ENCODE peak calls at places on chromosome 20, in four cellular contexts. J is IMR-90; Z is CD8-positive, alpha-beta T cell; I is A549. H is an unnamed sample.

GRCh38 chr20:33862709-33863403 is 51.7 kb downstream of the CHMP4B start:
- DNase-seq in J (peak; percentile 78), Z (peak; percentile 57), I (peak; percentile 32), H (peak; percentile 87)

GRCh38 chr20:11338506-11339306 is 579.0 kb upstream of the BTBD3 start:
- DNase-seq in J (peak; percentile 74), Z (no peak), I (no peak), H (no peak)

GRCh38 chr20:61724376-61724775 is 341.3 kb downstream of the TAF4 start:
- DNase-seq in J (no peak), Z (no peak), I (peak; percentile 36), H (no peak)

GRCh38 chr20:14879020-14879697 is 541.7 kb upstream of the FLRT3 start:
- DNase-seq in J (peak; percentile 24), Z (no peak), I (peak; percentile 91), H (no peak)

GRCh38 chr20:33842346-33842745 is 31.2 kb downstream of the CHMP4B start:
- DNase-seq in J (no peak), Z (no peak), I (no peak), H (no peak)

GRCh38 chr20:9581509-9581908 is 67.1 kb downstream of the LAMP5 start:
- DNase-seq in J (no peak), Z (no peak), I (no peak), H (no peak)

GRCh38 chr20:5402903-5403531 is 86.3 kb upstream of the PROKR2 start:
- DNase-seq in J (peak; percentile 11), Z (no peak), I (peak; percentile 53), H (peak; percentile 66)

GRCh38 chr20:38665886-38666285 is 58.4 kb upstream of the SLC32A1 start:
- DNase-seq in J (no peak), Z (no peak), I (no peak), H (no peak)

GRCh38 chr20:5864428-5864827 is 85.9 kb downstream of the TRMT6 start:
- DNase-seq in J (no peak), Z (no peak), I (no peak), H (no peak)

GRCh38 chr20:36969478-36970186 is 18.1 kb upstream of the SAMHD1 start:
- DNase-seq in J (no peak), Z (peak; percentile 33), I (no peak), H (no peak)

GRCh38 chr20:577167-577791 is 32.8 kb downstream of the TCF15 start:
- DNase-seq in J (peak; percentile 18), Z (no peak), I (peak; percentile 79), H (peak; percentile 21)

DNA sequence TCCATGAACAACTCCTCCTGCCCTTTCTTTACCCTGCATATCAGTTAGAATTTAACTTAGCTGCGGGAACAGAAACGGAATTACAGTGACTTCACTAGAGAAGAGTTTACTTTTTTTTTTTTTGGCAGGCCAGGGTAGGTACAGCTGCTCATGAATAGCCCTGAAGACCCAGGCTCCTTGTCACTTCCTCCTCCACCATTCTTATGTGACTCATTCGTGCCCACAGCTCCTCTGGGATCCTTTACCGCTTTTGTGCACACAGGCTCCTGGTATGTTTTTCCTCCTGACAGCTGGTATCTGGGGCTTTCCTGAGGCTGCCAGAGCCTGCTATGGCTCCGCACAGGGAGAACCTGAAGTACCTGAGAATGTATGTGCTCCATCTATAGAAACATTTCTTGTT is 3.9 kb upstream of the KCNS1 start:
- DNase-seq in J (peak; percentile 76), Z (no peak), I (no peak), H (no peak)
- H3K4me3 ChIP-seq in J (no peak overlapping the region), Z (no peak overlapping the region), I (no peak overlapping the region), H (no peak overlapping the region)

GRCh38 chr20:19600042-19600441 is 158.0 kb upstream of the RIN2 start:
- DNase-seq in J (no peak), Z (no peak), I (no peak), H (no peak)
- TF ChIP-seq CTCF in J (no peak), Z (no peak), I (no peak), H (no peak)

GRCh38 chr20:43416591-43417228 is 41.0 kb upstream of the SRSF6 start:
- DNase-seq in J (no peak), Z (no peak), I (no peak), H (no peak)
- H3K9me3 ChIP-seq in J (peaks cover 2% of the 10 kb centered on the region), Z (peaks cover 12% of the 10 kb centered on the region), I (peaks cover 30% of the 10 kb centered on the region), H (no peaks in the 10 kb centered on the region)

GRCh38 chr20:52011093-52011492 is 180.5 kb downstream of the ZFP64 start:
- DNase-seq in J (no peak), Z (no peak), I (no peak), H (no peak)
- H3K4me3 ChIP-seq in J (no peak overlapping the region), Z (no peak overlapping the region), I (no peak overlapping the region), H (no peak overlapping the region)

GRCh38 chr20:62952373-62953166 is at the start of gene SLC17A9:
- DNase-seq in J (peak; percentile 12), Z (peak; percentile 52), I (no peak), H (no peak)
- TF ChIP-seq CTCF in J (no peak), Z (no peak), I (no peak), H (no peak)

DNA sequence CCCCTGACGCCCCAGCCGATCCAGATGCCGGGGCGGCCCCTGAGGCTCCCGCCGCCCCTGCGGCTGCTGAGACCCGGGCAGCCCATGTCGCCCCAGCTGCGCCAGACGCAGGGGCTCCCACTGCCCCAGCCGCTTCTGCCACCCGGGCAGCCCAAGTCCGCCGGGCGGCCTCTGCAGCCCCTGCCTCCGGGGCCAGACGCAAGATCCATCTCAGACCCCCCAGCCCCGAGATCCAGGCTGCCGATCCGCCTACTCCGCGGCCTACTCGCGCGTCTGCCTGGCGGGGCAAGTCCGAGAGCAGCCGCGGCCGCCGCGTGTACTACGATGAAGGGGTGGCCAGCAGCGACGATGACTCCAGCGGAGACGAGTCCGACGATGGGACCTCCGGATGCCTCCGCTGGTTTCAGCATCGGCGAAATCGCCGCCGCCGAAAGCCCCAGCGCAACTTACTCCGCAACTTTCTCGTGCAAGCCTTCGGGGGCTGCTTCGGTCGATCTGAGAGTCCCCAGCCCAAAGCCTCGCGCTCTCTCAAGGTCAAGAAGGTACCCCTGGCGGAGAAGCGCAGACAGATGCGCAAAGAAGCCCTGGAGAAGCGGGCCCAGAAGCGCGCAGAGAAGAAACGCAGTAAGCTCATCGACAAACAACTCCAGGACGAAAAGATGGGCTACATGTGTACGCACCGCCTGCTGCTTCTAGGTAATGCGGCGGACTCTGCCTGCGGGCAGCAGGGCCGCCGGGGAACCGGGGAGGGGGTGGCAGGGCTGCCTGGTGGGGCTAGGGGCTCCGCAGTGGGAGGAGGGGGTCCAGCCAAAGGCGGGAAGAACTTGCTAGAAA is 2.3 kb downstream of the GNAS start:
- DNase-seq in J (no peak), Z (no peak), I (no peak), H (no peak)
- H3K9me3 ChIP-seq in J (no peaks in the 10 kb centered on the region), Z (no peaks in the 10 kb centered on the region), I (no peaks in the 10 kb centered on the region), H (peaks cover 3% of the 10 kb centered on the region)

DNA sequence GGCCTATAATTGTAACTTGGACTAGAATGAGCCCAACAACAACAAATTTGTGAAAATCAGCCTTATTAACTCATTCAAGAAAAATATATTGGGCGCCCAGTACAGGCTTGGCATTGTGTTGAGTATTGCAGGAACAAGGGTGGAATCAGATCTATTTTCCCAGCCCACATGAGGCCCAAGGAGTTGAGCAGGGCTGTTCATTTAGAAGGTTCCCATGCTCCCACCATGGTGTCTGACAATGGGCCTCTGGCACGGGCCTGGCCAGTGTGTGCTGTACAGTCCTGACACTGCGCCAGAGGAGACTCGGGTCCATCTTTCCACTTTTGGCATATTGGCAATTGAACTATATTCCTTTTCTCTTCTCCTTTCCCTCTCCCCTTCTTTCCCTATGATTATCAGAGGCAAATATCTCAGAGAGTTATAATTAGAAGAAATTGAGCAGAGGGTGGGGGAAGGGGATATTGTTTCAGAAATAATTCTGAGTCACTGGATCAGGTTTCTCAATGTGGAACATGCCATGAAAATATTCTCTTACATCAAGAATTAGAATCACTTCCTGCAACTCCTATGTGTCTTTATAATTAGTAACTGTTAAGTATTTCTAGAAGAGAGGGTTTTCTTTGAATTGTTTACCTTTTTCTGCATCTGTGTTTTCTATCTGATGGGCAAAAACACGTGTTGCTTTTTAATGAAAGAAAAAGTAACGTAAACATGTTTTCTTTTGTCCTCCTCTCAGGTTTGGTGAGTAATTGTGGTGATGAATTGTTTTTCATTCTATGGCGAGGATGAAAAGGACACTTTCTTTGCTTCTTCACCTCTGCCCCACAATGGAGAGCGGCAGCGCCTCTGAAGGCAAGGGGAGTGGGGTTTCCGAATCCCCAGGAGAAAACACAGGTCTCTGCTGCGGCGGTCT is 209.4 kb downstream of the FOXA2 start:
- DNase-seq in J (no peak), Z (no peak), I (no peak), H (no peak)
- H3K4me3 ChIP-seq in J (no peak overlapping the region), Z (no peak overlapping the region), I (no peak overlapping the region), H (no peak overlapping the region)

GRCh38 chr20:51567622-51568021 is 25.1 kb upstream of the NFATC2 start:
- DNase-seq in J (no peak), Z (no peak), I (no peak), H (no peak)

GRCh38 chr20:51569815-51570741 is 27.6 kb upstream of the NFATC2 start:
- DNase-seq in J (no peak), Z (no peak), I (peak; percentile 65), H (no peak)

GRCh38 chr20:51571470-51571794 is 28.9 kb upstream of the NFATC2 start:
- DNase-seq in J (no peak), Z (no peak), I (no peak), H (no peak)

GRCh38 chr20:51573576-51574243 is 31.2 kb upstream of the NFATC2 start:
- DNase-seq in J (no peak), Z (no peak), I (no peak), H (no peak)

DNA sequence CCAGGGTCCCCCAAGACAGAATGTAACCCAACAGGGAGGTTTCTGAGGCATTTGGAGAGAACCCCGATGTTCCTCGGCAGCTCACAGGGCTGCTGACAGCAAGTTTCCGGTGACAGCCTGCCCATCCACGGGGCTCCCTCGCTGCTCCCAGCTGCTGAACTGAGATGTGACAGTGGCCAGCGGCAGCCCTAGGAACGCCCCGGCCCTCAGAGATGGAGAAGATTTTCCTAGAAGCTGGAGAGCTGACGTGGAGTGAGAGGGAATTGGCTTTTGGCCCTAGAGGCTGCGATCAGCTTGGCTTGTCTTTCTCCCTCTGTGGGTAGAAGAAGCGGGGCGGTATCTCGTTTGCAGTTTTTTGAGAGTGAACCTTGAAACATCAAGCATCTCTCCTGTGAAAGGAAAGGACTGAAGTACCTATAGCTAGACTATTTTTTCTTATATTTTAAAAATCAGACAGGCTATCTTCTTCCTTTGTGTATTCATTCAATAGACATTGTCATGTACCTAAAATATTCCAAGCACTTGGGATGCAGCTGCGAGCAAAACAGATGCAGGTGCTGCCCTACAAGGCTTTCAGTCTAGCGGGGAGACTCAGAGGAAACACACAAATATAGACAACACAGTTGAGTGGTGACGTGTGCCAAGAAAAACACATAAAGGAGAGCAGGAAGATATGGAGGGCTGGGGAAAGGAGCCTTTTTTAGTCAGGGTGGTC is 28.4 kb upstream of the NFATC2 start:
- DNase-seq in J (peak; percentile 17), Z (no peak), I (no peak), H (no peak)
- TF ChIP-seq CTCF in J (no peak), Z (no peak), I (no peak), H (no peak)

GRCh38 chr20:31239139-31239538 is 18.3 kb upstream of the DEFB115 start:
- DNase-seq in J (no peak), Z (no peak), I (no peak), H (no peak)

GRCh38 chr20:31237763-31238162 is 19.7 kb upstream of the DEFB115 start:
- DNase-seq in J (no peak), Z (no peak), I (no peak), H (no peak)

DNA sequence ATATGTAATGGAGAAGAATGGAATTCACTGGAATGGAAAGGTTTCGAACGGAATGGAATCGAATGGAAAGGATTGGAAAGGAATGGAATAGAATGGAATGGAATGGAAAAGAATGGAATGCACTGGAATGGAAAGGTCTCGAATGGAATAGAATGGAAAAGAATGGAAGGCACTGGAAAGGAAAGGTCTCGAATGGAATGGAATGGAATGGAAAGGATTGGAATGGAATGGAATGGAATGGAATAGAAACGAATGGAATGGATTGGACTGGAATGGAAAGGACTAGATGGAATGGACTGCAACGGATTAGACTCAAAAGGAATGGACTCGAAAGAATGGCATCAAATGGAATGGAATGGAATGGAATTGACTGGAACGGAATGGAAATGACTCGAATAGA is 20.5 kb upstream of the DEFB115 start:
- DNase-seq in J (no peak), Z (no peak), I (no peak), H (no peak)
- H3K9me3 ChIP-seq in J (peaks cover 22% of the 10 kb centered on the region), Z (peaks cover 11% of the 10 kb centered on the region), I (peaks cover 5% of the 10 kb centered on the region), H (peaks cover 9% of the 10 kb centered on the region)